ENCODE peak calls at places on chromosomes 5 and 9, in seven cellular contexts. W is activated CD8-positive, alpha-beta memory T cell treated with anti-CD3 and anti-CD28 coated beads, Interleukin-2, amount 50 U/mL, for 48 hours; H is left ventricle myocardium superior; Y is endothelial cell of umbilical vein; T is psoas muscle; G is A549; N is brain microvascular endothelial cell. L is an unnamed sample.

GRCh38 chr9:78215706-78216105 is 20.2 kb upstream of the CEP78 start:
- DNase-seq in W (no peak), H (no peak), N (no peak), T (no peak), G (no peak), Y (no peak), L (peak; percentile 26)

GRCh38 chr9:69546265-69546664 is 125.9 kb downstream of the APBA1 start:
- DNase-seq in H (no peak), N (no peak), Y (peak; percentile 60), W (no peak), T (no peak), G (no peak), L (no peak)

GRCh38 chr5:149205625-149206523 is 64.6 kb downstream of the ABLIM3 start:
- DNase-seq in H (peak; percentile 43), G (no peak), Y (no peak), N (peak; percentile 54), W (no peak), T (peak; percentile 54), L (no peak)

GRCh38 chr9:93263334-93264229 is 79.6 kb downstream of the WNK2 start:
- DNase-seq in Y (no peak), G (no peak), H (no peak), T (no peak), W (no peak), N (no peak), L (no peak)

GRCh38 chr9:74556685-74557084 is 59.5 kb downstream of the RORB start:
- DNase-seq in T (no peak), N (no peak), G (no peak), W (no peak), Y (no peak), H (no peak), L (no peak)

GRCh38 chr5:16574789-16575785 is 41.7 kb downstream of the RETREG1 start:
- DNase-seq in T (peak; percentile 69), N (peak; percentile 77), W (no peak), H (peak; percentile 58), G (no peak), Y (no peak), L (peak; percentile 54)

GRCh38 chr5:73118331-73119011 is 1.9 kb upstream of the TMEM171 start:
- DNase-seq in H (no peak), Y (no peak), W (no peak), N (no peak), T (no peak), G (no peak), L (no peak)

GRCh38 chr5:36651775-36652685 is 45.6 kb downstream of the SLC1A3 start:
- DNase-seq in G (no peak), H (no peak), Y (no peak), W (no peak), N (no peak), T (no peak), L (no peak)

GRCh38 chr5:171604195-171604594 is 181.4 kb upstream of the SMIM23 start:
- DNase-seq in G (no peak), H (no peak), T (no peak), N (no peak), W (no peak), Y (no peak), L (no peak)

GRCh38 chr5:142938201-142938600 is 168.0 kb downstream of the ARHGAP26 start:
- DNase-seq in G (no peak), Y (peak; percentile 41), T (no peak), N (no peak), H (no peak), W (no peak), L (no peak)

GRCh38 chr9:127983847-127984289 is 3.1 kb upstream of the EEIG1 start:
- DNase-seq in N (no peak), W (no peak), G (no peak), T (no peak), Y (no peak), H (no peak), L (no peak)

GRCh38 chr5:76180817-76181805 is 97.9 kb downstream of the SV2C start:
- DNase-seq in W (no peak), Y (no peak), T (no peak), H (no peak), G (no peak), N (no peak), L (no peak)

GRCh38 chr5:132782101-132782500 is 5.1 kb upstream of the SEPTIN8 start:
- DNase-seq in W (peak; percentile 20), Y (peak; percentile 78), G (no peak), T (no peak), N (peak; percentile 53), H (no peak), L (no peak)

GRCh38 chr9:70639853-70640814 is 225.7 kb upstream of the KLF9 start:
- DNase-seq in W (no peak), Y (peak; percentile 62), G (peak; percentile 8), T (no peak), H (no peak), N (peak; percentile 44), L (peak; percentile 14)

GRCh38 chr9:23820731-23821399 is 5.2 kb downstream of the ELAVL2 start:
- DNase-seq in T (no peak), W (no peak), Y (no peak), H (peak; percentile 23), G (no peak), N (no peak), L (no peak)

GRCh38 chr5:167845952-167846351 is 445.5 kb upstream of the WWC1 start:
- DNase-seq in W (no peak), Y (no peak), H (no peak), T (no peak), N (no peak), G (no peak), L (no peak)

GRCh38 chr5:103785569-103785968 is 223.0 kb upstream of the NUDT12 start:
- DNase-seq in T (no peak), Y (no peak), G (no peak), N (peak; percentile 24), H (no peak), W (no peak), L (no peak)

GRCh38 chr9:98929866-98930265 is 13.8 kb upstream of the COL15A1 start:
- DNase-seq in G (no peak), W (no peak), H (no peak), T (no peak), N (peak; percentile 73), Y (no peak), L (no peak)

GRCh38 chr5:66757219-66757833 is 161.1 kb downstream of the MAST4 start:
- DNase-seq in Y (peak; percentile 69), G (peak; percentile 7), H (peak; percentile 36), W (no peak), T (no peak), N (peak; percentile 69), L (no peak)

GRCh38 chr5:134240421-134240962 is 14.6 kb upstream of the PPP2CA start:
- DNase-seq in G (no peak), T (no peak), Y (no peak), H (peak; percentile 39), W (no peak), N (peak; percentile 77), L (no peak)

GRCh38 chr9:136218673-136219072 is 13.7 kb upstream of the LHX3 start:
- DNase-seq in H (no peak), G (no peak), W (no peak), T (no peak), Y (no peak), N (no peak), L (no peak)